ENCODE peak calls at places on chromosomes 6 and 20, in nine cellular contexts. W is psoas muscle, Z is AG10803, K is IMR-90, I is endothelial cell of umbilical vein, U is pancreas, B is ascending aorta, E is stomach, X is GM06990. S is an unnamed sample.
A peak's percentile ranks its signal among the peaks of the same experiment; 100 is the strongest.

GRCh38 chr6:25602680-25602982 is 49.4 kb upstream of the SCGN start:
- DNase-seq in W (no peak), Z (no peak), K (no peak), I (no peak), U (no peak), B (no peak), E (no peak), X (no peak), S (no peak)

GRCh38 chr6:85250586-85251216 is 199.2 kb upstream of the NT5E start:
- DNase-seq in W (no peak), Z (peak; percentile 9), K (no peak), I (peak; percentile 73), U (no peak), B (no peak), E (no peak), X (no peak), S (no peak)

GRCh38 chr6:29524444-29524843 is 35.1 kb downstream of the UBD start:
- DNase-seq in W (no peak), Z (no peak), K (no peak), I (no peak), U (no peak), B (no peak), E (no peak), X (no peak), S (no peak)

GRCh38 chr6:118894425-118895240 is 681 bp downstream of the ASF1A start:
- DNase-seq in W (peak; percentile 72), Z (peak; percentile 72), K (peak; percentile 66), I (peak; percentile 68), U (peak; percentile 62), B (no peak), E (peak; percentile 65), X (peak; percentile 88), S (peak; percentile 69)

GRCh38 chr6:116327803-116328527 is 42.8 kb upstream of the DSE start:
- DNase-seq in W (no peak), Z (no peak), K (peak; percentile 10), I (peak; percentile 79), U (no peak), B (no peak), E (no peak), X (no peak), S (no peak)

GRCh38 chr6:132359891-132360290 is 41.4 kb downstream of the MOXD1 start:
- DNase-seq in W (no peak), Z (no peak), K (no peak), I (no peak), U (no peak), B (no peak), E (no peak), X (no peak), S (no peak)

GRCh38 chr20:4811257-4811656 is 89.5 kb downstream of the PRND start:
- DNase-seq in W (no peak), Z (no peak), K (no peak), I (no peak), U (no peak), B (no peak), E (no peak), X (no peak), S (no peak)

GRCh38 chr6:107511410-107512070 is 21.6 kb downstream of the SOBP start:
- DNase-seq in W (peak; percentile 78), Z (no peak), K (no peak), I (no peak), U (no peak), B (no peak), E (no peak), X (no peak), S (no peak)

GRCh38 chr20:25033250-25033940 is 24.5 kb downstream of the ACSS1 start:
- DNase-seq in W (peak; percentile 3), Z (no peak), K (no peak), I (peak; percentile 21), U (no peak), B (no peak), E (no peak), X (no peak), S (no peak)

GRCh38 chr20:25032065-25032477 is 25.9 kb downstream of the ACSS1 start:
- DNase-seq in W (peak; percentile 8), Z (no peak), K (no peak), I (no peak), U (no peak), B (no peak), E (no peak), X (no peak), S (no peak)

GRCh38 chr20:25031241-25031640 is 26.7 kb downstream of the ACSS1 start:
- DNase-seq in W (no peak), Z (no peak), K (no peak), I (no peak), U (no peak), B (no peak), E (no peak), X (no peak), S (no peak)

GRCh38 chr20:25033941-25034335 is 24.0 kb downstream of the ACSS1 start:
- DNase-seq in W (peak; percentile 1), Z (no peak), K (no peak), I (no peak), U (no peak), B (no peak), E (no peak), X (no peak), S (no peak)

GRCh38 chr20:25032478-25033183 is 25.3 kb downstream of the ACSS1 start:
- DNase-seq in W (peak; percentile 31), Z (no peak), K (no peak), I (no peak), U (peak; percentile 70), B (no peak), E (peak; percentile 71), X (no peak), S (no peak)
- TF ChIP-seq CTCF in W (no peak), Z (no peak), K (no peak), I (no peak), U (no peak), B (no peak), E (no peak), X (no peak), S (no peak)

GRCh38 chr20:2023151-2023550 is 29.3 kb upstream of the PDYN start:
- DNase-seq in W (no peak), Z (no peak), K (no peak), I (no peak), U (no peak), B (no peak), E (no peak), X (no peak), S (no peak)
- TF ChIP-seq CTCF in W (no peak), Z (no peak), K (no peak), I (no peak), U (no peak), B (no peak), E (no peak), X (no peak), S (no peak)

GRCh38 chr6:2783188-2783957 is 18.2 kb downstream of the WRNIP1 start:
- DNase-seq in W (no peak), Z (no peak), K (peak; percentile 34), I (peak; percentile 94), U (no peak), B (no peak), E (no peak), X (no peak), S (no peak)
- TF ChIP-seq CTCF in W (no peak), Z (no peak), K (no peak), I (peak; percentile 35), U (no peak), B (no peak), E (no peak), X (no peak), S (no peak)

DNA sequence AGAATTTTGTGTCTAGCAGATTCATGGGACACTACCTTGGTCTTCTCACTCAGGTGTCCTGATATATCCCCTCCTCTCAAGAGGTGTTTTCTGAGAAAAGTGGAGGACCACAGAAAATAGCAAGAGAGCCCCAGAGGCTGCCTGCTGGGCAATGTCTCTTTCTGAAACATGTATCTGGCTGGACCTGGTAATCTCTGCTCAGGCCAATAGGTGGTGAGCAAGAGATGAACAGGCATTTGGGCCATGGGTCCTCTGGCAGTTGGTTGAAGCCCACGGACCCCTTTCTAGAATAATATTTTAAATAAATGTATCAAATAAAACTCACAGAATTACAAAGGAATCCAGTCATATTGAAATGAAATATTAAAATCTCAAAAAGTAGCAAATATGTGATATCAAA is 8.8 kb upstream of the THBD start:
- DNase-seq in W (no peak), Z (no peak), K (no peak), I (no peak), U (no peak), B (no peak), E (no peak), X (no peak), S (no peak)
- TF ChIP-seq CTCF in W (peak; percentile 12), Z (peak; percentile 4), K (peak; percentile 1), I (peak; percentile 28), U (no peak), B (no peak), E (no peak), X (no peak), S (no peak)

GRCh38 chr20:853406-853996 is 20.0 kb downstream of the FAM110A start:
- DNase-seq in W (no peak), Z (no peak), K (no peak), I (no peak), U (no peak), B (no peak), E (no peak), X (no peak), S (no peak)

GRCh38 chr20:854601-855000 is 21.1 kb downstream of the FAM110A start:
- DNase-seq in W (no peak), Z (no peak), K (no peak), I (no peak), U (no peak), B (no peak), E (no peak), X (no peak), S (no peak)

GRCh38 chr20:858011-858410 is 24.5 kb downstream of the FAM110A start:
- DNase-seq in W (no peak), Z (no peak), K (no peak), I (no peak), U (no peak), B (no peak), E (no peak), X (no peak), S (no peak)

GRCh38 chr20:855466-856360 is 22.2 kb downstream of the FAM110A start:
- DNase-seq in W (no peak), Z (no peak), K (no peak), I (no peak), U (no peak), B (no peak), E (no peak), X (no peak), S (no peak)

DNA sequence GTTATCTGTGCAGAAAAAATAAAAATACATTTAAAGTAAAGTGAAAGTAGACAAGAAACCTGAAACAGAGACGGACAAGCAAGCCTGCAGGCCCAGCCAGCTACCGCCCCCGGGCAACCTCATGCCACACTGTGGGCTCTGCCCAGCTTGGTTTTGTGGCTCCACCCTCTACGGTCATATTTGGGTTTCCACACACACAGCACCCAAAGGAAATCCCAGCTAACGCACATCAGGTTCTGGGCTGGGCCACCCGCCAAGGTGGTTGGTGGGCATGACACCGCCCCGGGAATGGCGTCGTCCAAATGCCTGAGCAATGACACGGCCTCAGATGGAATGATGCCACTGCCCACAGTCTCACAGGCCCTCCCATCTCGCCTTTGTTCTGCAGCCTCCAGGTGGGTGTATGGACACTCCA is 22.9 kb downstream of the FAM110A start:
- DNase-seq in W (no peak), Z (peak; percentile 86), K (peak; percentile 54), I (no peak), U (no peak), B (no peak), E (no peak), X (no peak), S (no peak)
- TF ChIP-seq CTCF in W (no peak), Z (no peak), K (no peak), I (no peak), U (no peak), B (no peak), E (no peak), X (no peak), S (no peak)